ENCODE peak calls at places on chromosomes 12 and 14, in six cellular contexts. A is T-helper 17 cell; Z is dorsolateral prefrontal cortex; Q is progenitor cell of endocrine pancreas; O is stimulated activated CD4-positive, alpha-beta T cell treated with anti-CD3 and anti-CD28 coated beads, Interleukin-4, amount 100 ng/mL, for 24 hours; W is CD4-positive, alpha-beta T cell. I is an unnamed sample.

GRCh38 chr12:113246478-113247122 is 25.3 kb downstream of the TPCN1 start:
- DNase-seq in A (no peak), Z (peak), Q (no peak), O (no peak), W (no peak), I (no peak)

GRCh38 chr14:100620437-100621100 is 33.4 kb upstream of the BEGAIN start:
- DNase-seq in A (no peak), Z (no peak), Q (no peak), O (no peak), W (no peak), I (no peak)

GRCh38 chr12:39145175-39145999 is 240.0 kb upstream of the CPNE8 start:
- DNase-seq in A (no peak), Z (peak), Q (peak), O (peak), W (no peak), I (no peak)

GRCh38 chr14:106872619-106873446 is 1346.5 kb downstream of the TMEM121 start:
- DNase-seq in A (peak), Z (no peak), Q (no peak), O (peak), W (peak), I (no peak)

GRCh38 chr12:106783515-106783914 is 9.0 kb downstream of the RIC8B start:
- DNase-seq in A (no peak), Z (no peak), Q (no peak), O (no peak), W (no peak), I (no peak)

GRCh38 chr14:96376093-96376492 is 12.8 kb downstream of the GSKIP start:
- DNase-seq in A (no peak), Z (no peak), Q (no peak), O (no peak), W (no peak), I (no peak)

GRCh38 chr12:66380769-66381168 is 78.5 kb downstream of the HELB start:
- DNase-seq in A (no peak), Z (no peak), Q (no peak), O (no peak), W (no peak), I (no peak)

GRCh38 chr14:22839159-22839779 is 2.9 kb downstream of the MMP14 start:
- DNase-seq in A (no peak), Z (no peak), Q (no peak), O (no peak), W (no peak), I (no peak)

GRCh38 chr14:37595809-37596595 is 573 bp downstream of the TTC6 start:
- DNase-seq in A (no peak), Z (no peak), Q (peak), O (peak), W (no peak), I (no peak)

GRCh38 chr12:8038659-8039114 is 6.2 kb downstream of the FOXJ2 start:
- DNase-seq in A (no peak), Z (peak), Q (no peak), O (peak), W (no peak), I (no peak)

GRCh38 chr12:110591508-110592051 is 8.5 kb upstream of the PPTC7 start:
- DNase-seq in A (no peak), Z (no peak), Q (no peak), O (no peak), W (no peak), I (no peak)

GRCh38 chr12:2794261-2794735 is 472 bp upstream of the FKBP4 start:
- DNase-seq in A (no peak), Z (peak), Q (peak), O (peak), W (no peak), I (peak)

GRCh38 chr12:126404293-126404851 is 1339.1 kb downstream of the AACS start:
- DNase-seq in A (no peak), Z (no peak), Q (no peak), O (no peak), W (no peak), I (no peak)

GRCh38 chr12:118055144-118055557 is 5.8 kb downstream of the WSB2 start:
- DNase-seq in A (peak), Z (no peak), Q (no peak), O (peak), W (peak), I (peak)

GRCh38 chr12:93829073-93829472 is 151.9 kb downstream of the CRADD start:
- DNase-seq in A (no peak), Z (no peak), Q (no peak), O (no peak), W (no peak), I (no peak)

GRCh38 chr12:6264402-6265037 is 46.0 kb upstream of the PLEKHG6 start:
- DNase-seq in A (no peak), Z (no peak), Q (no peak), O (no peak), W (no peak), I (no peak)

GRCh38 chr12:122422769-122423257 is 344 bp upstream of the CLIP1 start:
- DNase-seq in A (no peak), Z (no peak), Q (peak), O (peak), W (peak), I (peak)

GRCh38 chr14:21714318-21714929 is 40.8 kb upstream of the OR4E1 start:
- DNase-seq in A (no peak), Z (no peak), Q (no peak), O (no peak), W (no peak), I (no peak)

GRCh38 chr12:122852336-122853275 is 17.3 kb downstream of the HIP1R start:
- DNase-seq in A (no peak), Z (peak), Q (no peak), O (no peak), W (no peak), I (no peak)

GRCh38 chr14:54567224-54567633 is 301 bp downstream of the SAMD4A start:
- DNase-seq in A (no peak), Z (peak), Q (peak), O (no peak), W (no peak), I (peak)

GRCh38 chr12:20314325-20314724 is 54.0 kb upstream of the PDE3A start:
- DNase-seq in A (no peak), Z (no peak), Q (no peak), O (no peak), W (no peak), I (no peak)

GRCh38 chr14:32230695-32231280 is 27.7 kb upstream of the RNU6-8 start:
- DNase-seq in A (no peak), Z (no peak), Q (no peak), O (no peak), W (no peak), I (no peak)

GRCh38 chr14:72925815-72926291 is 411 bp upstream of the DCAF4 start:
- DNase-seq in A (peak), Z (no peak), Q (no peak), O (no peak), W (no peak), I (no peak)

GRCh38 chr12:122099856-122100255 is 21.3 kb downstream of the MLXIP start:
- DNase-seq in A (no peak), Z (no peak), Q (no peak), O (no peak), W (no peak), I (no peak)

GRCh38 chr14:30710870-30711269 is 88.8 kb downstream of the SCFD1 start:
- DNase-seq in A (no peak), Z (no peak), Q (no peak), O (no peak), W (no peak), I (no peak)

GRCh38 chr14:106459971-106460730 is 933.8 kb downstream of the TMEM121 start:
- DNase-seq in A (peak), Z (no peak), Q (no peak), O (peak), W (peak), I (no peak)

GRCh38 chr12:6819069-6820030 is 2.3 kb upstream of the GPR162 start:
- DNase-seq in A (no peak), Z (no peak), Q (no peak), O (no peak), W (no peak), I (no peak)

GRCh38 chr12:105948331-105948730 is 190.4 kb downstream of the NUAK1 start:
- DNase-seq in A (no peak), Z (peak), Q (no peak), O (no peak), W (no peak), I (no peak)

GRCh38 chr12:69042970-69043369 is 110.0 kb upstream of the CPM start:
- DNase-seq in A (no peak), Z (no peak), Q (no peak), O (no peak), W (no peak), I (no peak)

GRCh38 chr12:113330505-113330904 is 4.4 kb downstream of the SLC8B1 start:
- DNase-seq in A (no peak), Z (no peak), Q (no peak), O (no peak), W (no peak), I (no peak)

GRCh38 chr14:78566017-78566858 is 396.1 kb downstream of the NRXN3 start:
- DNase-seq in A (peak), Z (peak), Q (peak), O (peak), W (peak), I (peak)

GRCh38 chr12:28222081-28222700 is 31.9 kb downstream of the CCDC91 start:
- DNase-seq in A (no peak), Z (no peak), Q (no peak), O (peak), W (peak), I (no peak)

GRCh38 chr12:101599311-101599710 is 4.5 kb downstream of the MYBPC1 start:
- DNase-seq in A (no peak), Z (no peak), Q (no peak), O (no peak), W (no peak), I (no peak)

GRCh38 chr12:99087278-99087677 is 442.2 kb downstream of the APAF1 start:
- DNase-seq in A (no peak), Z (peak), Q (no peak), O (no peak), W (no peak), I (no peak)

GRCh38 chr12:71782007-71782406 is 27.3 kb downstream of the RAB21 start:
- DNase-seq in A (no peak), Z (no peak), Q (no peak), O (no peak), W (no peak), I (no peak)

GRCh38 chr12:27573972-27574371 is 50.0 kb downstream of the PPFIBP1 start:
- DNase-seq in A (no peak), Z (no peak), Q (no peak), O (no peak), W (no peak), I (no peak)

GRCh38 chr12:57864382-57864781 is 17.9 kb upstream of the CTDSP2 start:
- DNase-seq in A (no peak), Z (peak), Q (no peak), O (no peak), W (no peak), I (no peak)

I was measured in anterior cingulate cortex.